ENCODE peak calls at places on chromosomes 3 and 15, in five cellular contexts. Z is body of pancreas; Y is naive thymus-derived CD4-positive, alpha-beta T cell; I is T-helper 1 cell; J is M059J. M is an unnamed sample.
A peak's percentile ranks its signal among the peaks of the same experiment; 100 is the strongest.

GRCh38 chr3:129448187-129448895 is 8.3 kb downstream of the IFT122 start:
- DNase-seq in Z (peak; percentile 80), Y (no peak), I (no peak), J (no peak), M (no peak)

GRCh38 chr3:151501171-151501790 is 40.4 kb upstream of the IGSF10 start:
- DNase-seq in Z (no peak), Y (no peak), I (no peak), J (no peak), M (no peak)

GRCh38 chr3:156339491-156339890 is 215.4 kb downstream of the SSR3 start:
- DNase-seq in Z (no peak), Y (no peak), I (no peak), J (no peak), M (no peak)

GRCh38 chr3:156148946-156149348 is 28.6 kb downstream of the KCNAB1 start:
- DNase-seq in Z (no peak), Y (no peak), I (no peak), J (peak; percentile 12), M (no peak)

GRCh38 chr3:99579246-99579645 is 59.1 kb upstream of the COL8A1 start:
- DNase-seq in Z (no peak), Y (no peak), I (no peak), J (peak; percentile 95), M (peak; percentile 47)

GRCh38 chr15:36251450-36251849 is 328.0 kb upstream of the CDIN1 start:
- DNase-seq in Z (no peak), Y (no peak), I (no peak), J (peak; percentile 6), M (no peak)

GRCh38 chr3:188169826-188170455 is 16.0 kb downstream of the LPP start:
- DNase-seq in Z (no peak), Y (no peak), I (no peak), J (no peak), M (no peak)

GRCh38 chr3:95310560-95310959 is 1247.7 kb downstream of the NSUN3 start:
- DNase-seq in Z (no peak), Y (no peak), I (no peak), J (no peak), M (no peak)

GRCh38 chr3:45681846-45682245 is 7.3 kb upstream of the SACM1L start:
- DNase-seq in Z (no peak), Y (no peak), I (no peak), J (no peak), M (no peak)

GRCh38 chr3:122923611-122924010 is 104.0 kb downstream of the SEMA5B start:
- DNase-seq in Z (no peak), Y (no peak), I (no peak), J (no peak), M (no peak)

GRCh38 chr15:83208357-83208661 is 686 bp upstream of the HDGFL3 start:
- DNase-seq in Z (no peak), Y (no peak), I (no peak), J (peak; percentile 18), M (no peak)

GRCh38 chr3:189836795-189837194 is 205.6 kb downstream of the TP63 start:
- DNase-seq in Z (no peak), Y (no peak), I (no peak), J (no peak), M (no peak)

GRCh38 chr15:65903296-65904073 is 34.2 kb downstream of the RAB11A start:
- DNase-seq in Z (no peak), Y (no peak), I (no peak), J (peak; percentile 38), M (no peak)

GRCh38 chr15:69132935-69133861 is 27.2 kb upstream of the GLCE start:
- DNase-seq in Z (no peak), Y (no peak), I (no peak), J (peak; percentile 85), M (no peak)

GRCh38 chr3:108035751-108036150 is 55.1 kb downstream of the CD47 start:
- DNase-seq in Z (no peak), Y (no peak), I (no peak), J (no peak), M (no peak)

GRCh38 chr3:94004301-94004910 is 24.0 kb downstream of the STX19 start:
- DNase-seq in Z (no peak), Y (peak; percentile 61), I (no peak), J (peak; percentile 62), M (no peak)

GRCh38 chr3:69791919-69792399 is 52.7 kb downstream of the MITF start:
- DNase-seq in Z (no peak), Y (no peak), I (no peak), J (peak; percentile 60), M (no peak)

GRCh38 chr15:63791236-63791635 is 42.5 kb downstream of the HERC1 start:
- DNase-seq in Z (no peak), Y (no peak), I (no peak), J (no peak), M (peak; percentile 1)

GRCh38 chr3:155334897-155335883 is 41.7 kb upstream of the STRIT1 start:
- DNase-seq in Z (no peak), Y (peak; percentile 8), I (no peak), J (no peak), M (no peak)

GRCh38 chr3:66376568-66376967 is 124.3 kb downstream of the LRIG1 start:
- DNase-seq in Z (peak; percentile 84), Y (no peak), I (no peak), J (peak; percentile 59), M (peak; percentile 83)

GRCh38 chr3:62688050-62688449 is 187.2 kb downstream of the CADPS start:
- DNase-seq in Z (no peak), Y (no peak), I (no peak), J (peak; percentile 7), M (no peak)

GRCh38 chr3:32510075-32510724 is 7.5 kb upstream of the CMTM6 start:
- DNase-seq in Z (peak; percentile 61), Y (peak; percentile 75), I (peak; percentile 36), J (peak; percentile 66), M (no peak)

GRCh38 chr15:40545457-40545856 is 19.4 kb downstream of the CCDC32 start:
- DNase-seq in Z (no peak), Y (no peak), I (no peak), J (no peak), M (no peak)

GRCh38 chr3:133490468-133491351 is 82.8 kb upstream of the CDV3 start:
- DNase-seq in Z (no peak), Y (peak; percentile 58), I (peak; percentile 19), J (no peak), M (no peak)